ENCODE peak calls at places on chromosomes 5 and 9, in four cellular contexts. U is anterior cingulate cortex, M is breast epithelium, A is NCI-H1436 treated with DMSO at 0.1 percent for 48 hours. E is an unnamed sample.

GRCh38 chr9:87567047-87567446 is 69.4 kb downstream of the DAPK1 start:
- DNase-seq in A (no peak), M (no peak), U (no peak), E (no peak)

GRCh38 chr5:22391956-22392355 is 461.2 kb downstream of the CDH12 start:
- DNase-seq in U (no peak), M (no peak), A (no peak), E (no peak)

GRCh38 chr5:6962256-6962655 is 249.0 kb downstream of the TENT4A start:
- DNase-seq in A (no peak), M (no peak), U (no peak), E (no peak)

GRCh38 chr5:150625831-150626746 is 14.4 kb upstream of the SYNPO start:
- DNase-seq in A (no peak), M (no peak), U (no peak), E (no peak)

GRCh38 chr9:95107976-95108375 is 209.5 kb downstream of the FANCC start:
- DNase-seq in U (no peak), M (no peak), A (no peak), E (no peak)

GRCh38 chr5:137201876-137202275 is 297.2 kb downstream of the SPOCK1 start:
- DNase-seq in U (no peak), A (no peak), M (no peak), E (peak)

GRCh38 chr5:140242099-140242498 is 60.8 kb downstream of the PFDN1 start:
- DNase-seq in U (no peak), A (no peak), M (no peak), E (no peak)

GRCh38 chr5:72066658-72067057 is 40.6 kb upstream of the MAP1B start:
- DNase-seq in A (no peak), M (no peak), U (no peak), E (peak)

GRCh38 chr9:76082062-76082461 is 191.6 kb downstream of the PCSK5 start:
- DNase-seq in U (no peak), A (no peak), M (no peak), E (no peak)

GRCh38 chr9:128554155-128554862 is 1.9 kb downstream of the SPTAN1 start:
- DNase-seq in U (no peak), A (no peak), M (no peak), E (peak)

GRCh38 chr5:51632794-51633193 is 249.5 kb downstream of the ISL1 start:
- DNase-seq in U (no peak), M (no peak), A (no peak), E (peak)

GRCh38 chr9:132237481-132237880 is 75.6 kb downstream of the NTNG2 start:
- DNase-seq in U (no peak), A (no peak), M (no peak), E (no peak)

GRCh38 chr5:107218457-107219193 is 452.1 kb downstream of the EFNA5 start:
- DNase-seq in U (no peak), A (no peak), M (no peak), E (no peak)

GRCh38 chr5:132406144-132406783 is 36.8 kb downstream of the SLC22A5 start:
- DNase-seq in U (no peak), A (no peak), M (no peak), E (no peak)